ENCODE peak calls at places on chromosome 6, in eight cellular contexts. Q is activated T-cell treated with anti-CD3 and anti-CD28 coated beads for 48 hours; U is AG09309; M is transverse colon; W is naive thymus-derived CD4-positive, alpha-beta T cell; K is GM19239; T is activated CD4-positive, alpha-beta T cell treated with anti-CD3 and anti-CD28 coated beads, Interleukin-2, amount 50 U/mL, for 48 hours; X is AG04449. B is an unnamed sample.

GRCh38 chr6:43636312-43636667 is 650 bp downstream of the MAD2L1BP start:
- DNase-seq in Q (no peak), W (no peak), M (no peak), X (no peak), U (no peak), K (no peak), T (peak; percentile 25), B (no peak)

GRCh38 chr6:163883946-163884345 is 469.4 kb downstream of the QKI start:
- DNase-seq in Q (no peak), K (no peak), X (no peak), M (no peak), T (no peak), W (no peak), U (no peak), B (no peak)

GRCh38 chr6:124995131-124995530 is 32.9 kb downstream of the RNF217 start:
- DNase-seq in W (no peak), X (no peak), Q (no peak), M (no peak), U (no peak), K (no peak), T (no peak), B (no peak)

GRCh38 chr6:127914240-127914639 is 13.4 kb upstream of the THEMIS start:
- DNase-seq in X (no peak), M (no peak), Q (no peak), U (no peak), K (no peak), T (no peak), W (no peak), B (no peak)

GRCh38 chr6:1029196-1029595 is 282.7 kb upstream of the FOXQ1 start:
- DNase-seq in U (peak; percentile 18), Q (no peak), T (no peak), M (no peak), W (no peak), X (no peak), K (no peak), B (no peak)

GRCh38 chr6:106383573-106383972 is 23.1 kb downstream of the CRYBG1 start:
- DNase-seq in W (no peak), X (no peak), K (no peak), M (no peak), T (no peak), U (no peak), Q (no peak), B (no peak)

GRCh38 chr6:47478233-47479155 is 905 bp downstream of the CD2AP start:
- DNase-seq in W (peak; percentile 71), K (no peak), M (peak; percentile 41), Q (no peak), T (peak; percentile 68), U (no peak), X (no peak), B (no peak)

GRCh38 chr6:118812972-118813371 is 81.0 kb upstream of the ASF1A start:
- DNase-seq in U (no peak), W (no peak), T (no peak), K (no peak), Q (no peak), X (no peak), M (no peak), B (no peak)

GRCh38 chr6:47634210-47635047 is 64.0 kb upstream of the ADGRF4 start:
- DNase-seq in K (no peak), W (no peak), M (peak; percentile 72), U (no peak), Q (no peak), T (no peak), X (no peak), B (no peak)